ENCODE peak calls at places on chromosomes 6 and 20, in six cellular contexts. P, Q, U, T, I and Z are unnamed samples.

GRCh38 chr20:40532103-40532502 is 156.9 kb downstream of the MAFB start:
- DNase-seq in P (no peak), Q (no peak), T (no peak), I (peak; percentile 32), U (peak; percentile 47), Z (no peak)

GRCh38 chr20:2054911-2055310 is 46.7 kb upstream of the STK35 start:
- DNase-seq in I (no peak), P (no peak), Q (no peak), U (no peak), T (no peak), Z (no peak)

GRCh38 chr6:31750411-31751022 is 10.7 kb downstream of the MSH5 start:
- DNase-seq in U (no peak), P (no peak), T (no peak), I (no peak), Q (peak; percentile 87), Z (no peak)

GRCh38 chr20:13936781-13937576 is 53.4 kb downstream of the SEL1L2 start:
- DNase-seq in P (no peak), Q (no peak), T (no peak), I (no peak), U (no peak), Z (no peak)

GRCh38 chr6:157893238-157893637 is 70.2 kb downstream of the SNX9 start:
- DNase-seq in U (no peak), T (no peak), Q (no peak), P (no peak), I (no peak), Z (no peak)

GRCh38 chr6:75204959-75205775 is 686 bp downstream of the COL12A1 start:
- DNase-seq in U (no peak), Q (peak; percentile 91), P (peak; percentile 59), I (peak; percentile 54), T (peak; percentile 69), Z (no peak)

GRCh38 chr6:46421239-46421638 is 70.0 kb downstream of the RCAN2 start:
- DNase-seq in P (no peak), U (no peak), Q (no peak), T (no peak), I (no peak), Z (no peak)

GRCh38 chr6:41939091-41939847 is 2.3 kb downstream of the CCND3 start:
- DNase-seq in Q (peak; percentile 42), I (no peak), P (no peak), U (peak; percentile 97), T (peak; percentile 42), Z (no peak)

GRCh38 chr6:113281014-113281810 is 575.9 kb upstream of the MARCKS start:
- DNase-seq in T (no peak), P (no peak), U (no peak), Q (peak; percentile 39), I (no peak), Z (peak; percentile 61)

GRCh38 chr20:38730167-38730988 is 6.1 kb downstream of the SLC32A1 start:
- DNase-seq in U (no peak), I (no peak), Q (no peak), T (no peak), P (no peak), Z (no peak)

GRCh38 chr6:18632670-18633410 is 245.7 kb downstream of the RNF144B start:
- DNase-seq in Q (peak; percentile 41), T (no peak), I (peak; percentile 31), U (no peak), P (no peak), Z (peak; percentile 20)

GRCh38 chr6:168100803-168101095 is 21.7 kb upstream of the FRMD1 start:
- DNase-seq in P (no peak), T (no peak), Q (no peak), U (no peak), I (no peak), Z (no peak)

GRCh38 chr20:653110-653589 is at the start of gene SRXN1:
- DNase-seq in Q (peak; percentile 95), T (peak; percentile 90), U (peak; percentile 81), I (peak; percentile 93), P (peak; percentile 82), Z (peak; percentile 68)

GRCh38 chr6:42230320-42231034 is 12.8 kb upstream of the MRPS10 start:
- DNase-seq in I (no peak), T (no peak), P (no peak), Q (no peak), U (no peak), Z (no peak)

GRCh38 chr6:16583151-16583762 is 178.0 kb downstream of the ATXN1 start:
- DNase-seq in P (no peak), I (no peak), U (no peak), T (no peak), Q (no peak), Z (no peak)

GRCh38 chr6:125550892-125551291 is 198.5 kb upstream of the HEY2 start:
- DNase-seq in I (no peak), U (no peak), T (no peak), P (no peak), Q (no peak), Z (no peak)

GRCh38 chr6:138572200-138572875 is 73.0 kb upstream of the NHSL1 start:
- DNase-seq in I (peak; percentile 75), P (peak; percentile 83), U (no peak), Q (peak; percentile 92), T (peak; percentile 55), Z (peak; percentile 88)

GRCh38 chr6:87407531-87407895 is 259 bp upstream of the CFAP206 start:
- DNase-seq in P (no peak), I (no peak), U (no peak), Q (peak; percentile 37), T (peak; percentile 38), Z (no peak)

GRCh38 chr6:100268326-100268725 is 196.4 kb downstream of the SIM1 start:
- DNase-seq in Q (no peak), P (no peak), I (no peak), U (no peak), T (no peak), Z (no peak)

GRCh38 chr6:53679446-53679933 is 13.9 kb upstream of the KLHL31 start:
- DNase-seq in I (peak; percentile 37), U (peak; percentile 10), T (no peak), P (no peak), Q (peak; percentile 46), Z (peak; percentile 48)

GRCh38 chr6:65285275-65285674 is 421.8 kb downstream of the EYS start:
- DNase-seq in T (no peak), Q (no peak), I (no peak), U (no peak), P (no peak), Z (no peak)

GRCh38 chr6:45423111-45423900 is 45.6 kb upstream of the SUPT3H start:
- DNase-seq in I (peak; percentile 28), P (no peak), U (peak; percentile 48), T (no peak), Q (peak; percentile 30), Z (no peak)

GRCh38 chr6:41543087-41543486 is 3.1 kb upstream of the FOXP4 start:
- DNase-seq in I (no peak), U (no peak), T (no peak), Q (no peak), P (no peak), Z (no peak)

GRCh38 chr20:8255945-8256632 is 124.0 kb downstream of the PLCB1 start:
- DNase-seq in T (no peak), U (no peak), Q (peak; percentile 8), P (no peak), I (peak; percentile 80), Z (no peak)

GRCh38 chr20:42775866-42776265 is 413.8 kb downstream of the PTPRT start:
- DNase-seq in Q (no peak), U (no peak), P (no peak), I (no peak), T (no peak), Z (no peak)

GRCh38 chr20:42779216-42779615 is 410.5 kb downstream of the PTPRT start:
- DNase-seq in T (no peak), Q (no peak), I (no peak), P (no peak), U (no peak), Z (no peak)

GRCh38 chr20:42775037-42775436 is 414.7 kb downstream of the PTPRT start:
- DNase-seq in T (no peak), P (no peak), Q (no peak), I (no peak), U (no peak), Z (no peak)
- TF ChIP-seq CTCF in T (no peak), P (no peak), Q (no peak), I (no peak), U (no peak), Z (no peak)

DNA sequence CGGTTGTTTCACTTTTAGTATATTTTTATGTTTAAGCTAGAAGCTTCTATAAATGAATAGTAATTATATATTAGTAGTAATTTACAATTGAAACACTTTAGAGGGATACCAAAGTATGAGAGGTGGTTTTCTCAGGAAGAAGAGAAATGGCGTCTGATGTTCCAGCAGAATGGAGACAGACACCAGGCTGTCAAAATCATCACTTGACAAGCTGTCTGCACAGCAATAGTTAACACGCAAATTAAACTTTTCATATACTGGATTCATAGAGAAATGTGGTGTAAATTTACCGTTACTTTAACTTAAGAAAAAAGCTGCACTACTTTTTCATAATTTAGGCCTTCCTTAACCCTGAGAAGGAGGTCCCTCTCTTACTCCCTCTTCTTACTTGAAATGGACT is 82.6 kb downstream of the FAM217A start:
- DNase-seq in Q (no peak), T (no peak), P (no peak), U (no peak), I (no peak), Z (no peak)
- H3K4me3 ChIP-seq in Q (no peak overlapping the region), T (no peak overlapping the region), P (no peak overlapping the region), U (no peak overlapping the region), I (no peak overlapping the region), Z (no peak overlapping the region)

GRCh38 chr6:109477725-109478124 is 5.3 kb downstream of the ZBTB24 start:
- DNase-seq in Q (no peak), T (no peak), P (no peak), U (no peak), I (no peak), Z (no peak)
- TF ChIP-seq CTCF in Q (no peak), T (no peak), P (no peak), U (no peak), I (no peak), Z (no peak)

GRCh38 chr6:11744753-11745152 is 33.9 kb downstream of the ADTRP start:
- DNase-seq in I (no peak), U (no peak), Q (peak; percentile 86), T (peak; percentile 51), P (no peak), Z (peak; percentile 39)

GRCh38 chr6:11740875-11741274 is 37.7 kb downstream of the ADTRP start:
- DNase-seq in I (no peak), U (no peak), T (no peak), P (no peak), Q (no peak), Z (no peak)

GRCh38 chr6:11744101-11744500 is 34.5 kb downstream of the ADTRP start:
- DNase-seq in T (no peak), U (no peak), I (no peak), Q (no peak), P (no peak), Z (no peak)

GRCh38 chr6:11734861-11735652 is 43.5 kb downstream of the ADTRP start:
- DNase-seq in U (peak; percentile 36), I (no peak), P (no peak), T (no peak), Q (no peak), Z (no peak)

DNA sequence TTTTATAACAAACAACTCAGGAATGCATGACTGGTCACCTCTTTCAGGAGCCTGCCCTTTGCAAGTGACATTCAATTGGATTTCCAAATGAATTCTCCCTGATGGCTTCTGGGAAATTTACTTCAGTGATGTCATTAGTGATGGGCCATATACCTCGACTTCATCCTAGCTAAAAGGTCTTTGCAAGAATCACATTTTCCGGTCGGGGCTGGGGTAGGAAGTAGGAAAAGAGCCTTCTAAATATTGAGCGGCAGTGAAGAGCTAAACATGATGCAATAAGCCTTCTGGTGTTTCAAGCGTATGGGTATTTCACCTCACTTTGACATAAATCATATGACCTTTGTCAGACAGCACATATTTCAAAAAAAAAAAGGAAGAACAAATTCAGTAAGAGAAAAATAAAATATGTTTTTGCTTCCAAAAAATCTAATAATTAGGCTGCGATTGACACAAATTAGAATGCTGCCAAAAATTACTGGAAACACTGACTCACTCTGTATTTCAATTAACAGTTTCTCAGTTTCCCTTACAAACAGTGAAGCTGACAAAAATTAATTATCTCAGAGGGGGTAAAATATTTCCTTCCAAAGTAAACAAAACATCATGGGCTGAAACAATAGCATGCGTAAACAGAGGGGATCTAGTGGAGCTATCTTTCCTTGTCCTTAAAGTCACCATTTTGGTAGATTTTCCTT is 39.8 kb downstream of the ADTRP start:
- DNase-seq in P (no peak), U (peak; percentile 70), I (no peak), T (no peak), Q (no peak), Z (no peak)
- H3K4me3 ChIP-seq in P (no peak overlapping the region), U (no peak overlapping the region), I (no peak overlapping the region), T (no peak overlapping the region), Q (no peak overlapping the region), Z (no peak overlapping the region)